ENCODE peak calls at places on chromosomes 6 and 20, in nine cellular contexts. M is fibroblast of lung; U is tibial nerve; F is K562; K is cardiac muscle cell; C is transverse colon; H is colonic mucosa; I is dorsolateral prefrontal cortex; B is CD8-positive, alpha-beta T cell. D is an unnamed sample.

GRCh38 chr6:2794171-2794730 is 29.1 kb downstream of the WRNIP1 start:
- DNase-seq in H (no peak), F (no peak), I (no peak), K (no peak), B (no peak), M (no peak), C (no peak), U (no peak), D (no peak)

GRCh38 chr6:66662196-66662595 is 955.2 kb upstream of the EYS start:
- DNase-seq in H (no peak), M (peak), I (no peak), U (no peak), K (peak), B (no peak), F (no peak), C (no peak), D (peak)

GRCh38 chr20:43438578-43439316 is 18.9 kb upstream of the SRSF6 start:
- DNase-seq in I (no peak), F (no peak), B (no peak), K (no peak), U (no peak), C (no peak), H (no peak), M (no peak), D (no peak)

GRCh38 chr6:43938178-43939101 is 168.4 kb downstream of the VEGFA start:
- DNase-seq in K (no peak), B (no peak), M (no peak), F (no peak), C (no peak), I (no peak), H (no peak), U (no peak), D (no peak)

GRCh38 chr20:48791014-48791413 is 36.8 kb downstream of the PREX1 start:
- DNase-seq in C (no peak), U (no peak), H (no peak), K (peak), F (no peak), B (no peak), M (peak), I (no peak), D (no peak)

GRCh38 chr20:64232794-64233193 is 22.8 kb upstream of the PCMTD2 start:
- DNase-seq in I (peak), H (no peak), C (no peak), U (no peak), K (no peak), B (no peak), M (no peak), F (no peak), D (peak)

GRCh38 chr6:79421001-79421411 is 116.2 kb downstream of the LCA5 start:
- DNase-seq in U (no peak), C (no peak), M (peak), I (no peak), H (no peak), F (no peak), B (no peak), K (peak), D (no peak)

GRCh38 chr20:50207026-50207425 is 16.4 kb downstream of the CEBPB start:
- DNase-seq in H (no peak), K (no peak), B (no peak), C (no peak), U (no peak), I (no peak), F (no peak), M (no peak), D (no peak)

GRCh38 chr6:146582857-146583256 is 15.9 kb upstream of the ADGB start:
- DNase-seq in H (peak), M (peak), C (peak), F (no peak), K (peak), B (no peak), I (peak), U (peak), D (no peak)

GRCh38 chr20:31562241-31562640 is 42.8 kb upstream of the ID1 start:
- DNase-seq in I (no peak), U (no peak), H (no peak), F (no peak), M (no peak), K (no peak), B (no peak), C (no peak), D (no peak)

GRCh38 chr20:63974402-63975200 is 4.8 kb downstream of the SAMD10 start:
- DNase-seq in F (no peak), C (no peak), K (no peak), H (no peak), I (no peak), M (peak), B (no peak), U (no peak), D (no peak)

GRCh38 chr6:159441704-159441981 is 251.4 kb downstream of the SOD2 start:
- DNase-seq in B (no peak), F (no peak), M (no peak), U (no peak), K (no peak), C (no peak), I (no peak), H (no peak), D (no peak)

GRCh38 chr6:47086051-47086770 is 44.1 kb upstream of the ADGRF1 start:
- DNase-seq in C (no peak), U (no peak), F (no peak), K (no peak), B (no peak), H (no peak), I (no peak), M (no peak), D (no peak)

GRCh38 chr6:155346957-155347356 is 32.7 kb upstream of the TFB1M start:
- DNase-seq in C (no peak), U (no peak), K (no peak), B (no peak), I (no peak), M (no peak), H (no peak), F (no peak), D (no peak)

GRCh38 chr6:111835807-111836206 is 37.4 kb downstream of the FYN start:
- DNase-seq in H (no peak), C (no peak), I (no peak), K (no peak), M (no peak), F (no peak), U (no peak), B (no peak), D (no peak)

GRCh38 chr6:109512271-109512817 is 29.3 kb upstream of the ZBTB24 start:
- DNase-seq in M (no peak), H (no peak), I (no peak), B (no peak), K (peak), U (no peak), C (no peak), F (no peak), D (no peak)

GRCh38 chr6:132607544-132608233 is 16.4 kb downstream of the TAAR2 start:
- DNase-seq in H (no peak), I (no peak), B (no peak), C (no peak), F (no peak), U (no peak), K (no peak), M (no peak), D (no peak)

GRCh38 chr6:150418825-150419594 is 50.2 kb downstream of the IYD start:
- DNase-seq in B (peak), C (peak), H (peak), U (peak), K (peak), M (peak), F (peak), I (peak), D (peak)

GRCh38 chr6:127606131-127606562 is 29.2 kb downstream of the C6orf58 start:
- DNase-seq in M (peak), C (no peak), U (no peak), I (no peak), K (peak), B (no peak), F (no peak), H (no peak), D (peak)

GRCh38 chr6:159789377-159790148 is at the start of gene TCP1:
- DNase-seq in I (peak), F (peak), K (peak), C (peak), M (peak), H (peak), U (peak), B (peak), D (peak)

GRCh38 chr6:42551202-42551601 is 12.6 kb upstream of the UBR2 start:
- DNase-seq in C (no peak), B (no peak), I (no peak), F (no peak), U (no peak), K (peak), H (no peak), M (peak), D (no peak)

GRCh38 chr6:15501806-15502450 is 160.9 kb downstream of the DTNBP1 start:
- DNase-seq in K (peak), C (peak), H (no peak), F (no peak), I (peak), M (peak), U (no peak), B (no peak), D (no peak)

GRCh38 chr6:106804238-106805016 is 170.1 kb downstream of the CD24 start:
- DNase-seq in M (no peak), B (no peak), I (no peak), F (no peak), K (no peak), H (no peak), U (no peak), C (no peak), D (no peak)

GRCh38 chr6:21594427-21595264 is 1.1 kb downstream of the SOX4 start:
- DNase-seq in H (peak), B (no peak), C (peak), U (peak), M (peak), K (peak), F (no peak), I (peak), D (no peak)

GRCh38 chr6:12324741-12325140 is 34.6 kb downstream of the EDN1 start:
- DNase-seq in I (no peak), C (no peak), K (no peak), F (no peak), H (no peak), B (no peak), U (no peak), M (no peak), D (peak)

GRCh38 chr20:32285621-32286334 is 8.3 kb downstream of the KIF3B start:
- DNase-seq in C (peak), K (no peak), M (peak), U (no peak), H (peak), B (peak), F (peak), I (no peak), D (peak)

GRCh38 chr6:37552267-37552666 is 52.6 kb upstream of the CCDC167 start:
- DNase-seq in I (no peak), H (no peak), B (no peak), C (no peak), M (no peak), U (no peak), K (no peak), F (no peak), D (no peak)

GRCh38 chr6:43355862-43356590 is 13.4 kb downstream of the ZNF318 start:
- DNase-seq in F (peak), H (no peak), C (peak), U (no peak), I (no peak), K (peak), M (peak), B (no peak), D (no peak)

GRCh38 chr6:160007118-160007517 is 38.2 kb downstream of the IGF2R start:
- DNase-seq in H (no peak), F (no peak), U (no peak), B (no peak), K (no peak), I (no peak), M (no peak), C (no peak), D (no peak)

GRCh38 chr20:14553774-14554524 is 216.5 kb upstream of the FLRT3 start:
- DNase-seq in K (peak), M (peak), I (no peak), C (no peak), B (no peak), F (no peak), H (no peak), U (no peak), D (no peak)

GRCh38 chr20:36084897-36085617 is 69.5 kb upstream of the EPB41L1 start:
- DNase-seq in B (no peak), C (no peak), F (peak), H (no peak), K (peak), I (no peak), U (no peak), M (peak), D (no peak)

GRCh38 chr6:170074907-170075306 is 216.0 kb downstream of the DLL1 start:
- DNase-seq in C (peak), U (no peak), K (no peak), M (no peak), F (no peak), B (no peak), H (no peak), I (peak), D (no peak)

GRCh38 chr6:142796024-142796423 is 149.0 kb downstream of the HIVEP2 start:
- DNase-seq in M (no peak), H (no peak), B (no peak), U (no peak), F (no peak), I (no peak), K (no peak), C (no peak), D (no peak)

GRCh38 chr20:9220874-9221547 is 152.1 kb downstream of the PLCB4 start:
- DNase-seq in M (peak), K (peak), I (no peak), C (no peak), U (no peak), F (no peak), H (no peak), B (no peak), D (no peak)

GRCh38 chr20:42430059-42430458 is 759.6 kb downstream of the PTPRT start:
- DNase-seq in K (peak), H (no peak), C (no peak), U (no peak), I (no peak), B (no peak), M (no peak), F (no peak), D (no peak)

GRCh38 chr6:49541210-49541724 is 9.2 kb upstream of the C6orf141 start:
- DNase-seq in M (peak), K (peak), I (no peak), H (no peak), F (peak), B (no peak), C (no peak), U (no peak), D (no peak)

GRCh38 chr6:134195164-134195906 is 122.6 kb downstream of the SGK1 start:
- DNase-seq in M (peak), K (peak), U (no peak), B (no peak), C (no peak), H (no peak), F (peak), I (no peak), D (no peak)

GRCh38 chr6:31658158-31658688 is 2.4 kb downstream of the C6orf47 start:
- DNase-seq in K (no peak), C (no peak), F (no peak), U (no peak), I (no peak), M (no peak), H (no peak), B (no peak), D (no peak)

GRCh38 chr6:41786451-41787218 is 859 bp upstream of the TOMM6 start:
- DNase-seq in M (peak), U (peak), H (peak), K (peak), F (peak), C (peak), B (peak), I (peak), D (peak)

DNA sequence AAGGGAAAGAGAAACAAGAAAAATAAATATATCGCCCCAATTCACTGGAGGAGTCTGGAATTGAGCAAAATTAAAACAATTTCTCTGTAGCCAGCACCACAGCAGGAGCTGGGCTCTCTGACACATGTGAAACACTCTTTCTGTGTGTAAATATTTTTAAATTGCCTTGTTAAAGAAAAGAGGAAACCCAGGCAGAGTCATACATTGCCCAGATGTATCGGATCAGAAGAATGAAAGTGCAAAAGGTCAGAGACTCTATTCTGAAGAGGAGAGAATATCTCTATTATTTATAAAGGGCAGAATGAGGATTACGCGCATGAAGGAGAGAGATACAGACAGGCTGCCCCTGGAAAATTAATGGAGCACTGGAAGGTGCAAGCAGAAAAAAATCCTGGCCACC is 127.0 kb upstream of the MAN1A1 start:
- DNase-seq in B (no peak), U (no peak), K (no peak), M (peak), F (no peak), I (no peak), H (no peak), C (no peak), D (no peak)
- H3K4me3 ChIP-seq in B (no peak), U (no peak), K (no peak), M (no peak), F (no peak), I (no peak), H (no peak), C (no peak), D (no peak)

DNA sequence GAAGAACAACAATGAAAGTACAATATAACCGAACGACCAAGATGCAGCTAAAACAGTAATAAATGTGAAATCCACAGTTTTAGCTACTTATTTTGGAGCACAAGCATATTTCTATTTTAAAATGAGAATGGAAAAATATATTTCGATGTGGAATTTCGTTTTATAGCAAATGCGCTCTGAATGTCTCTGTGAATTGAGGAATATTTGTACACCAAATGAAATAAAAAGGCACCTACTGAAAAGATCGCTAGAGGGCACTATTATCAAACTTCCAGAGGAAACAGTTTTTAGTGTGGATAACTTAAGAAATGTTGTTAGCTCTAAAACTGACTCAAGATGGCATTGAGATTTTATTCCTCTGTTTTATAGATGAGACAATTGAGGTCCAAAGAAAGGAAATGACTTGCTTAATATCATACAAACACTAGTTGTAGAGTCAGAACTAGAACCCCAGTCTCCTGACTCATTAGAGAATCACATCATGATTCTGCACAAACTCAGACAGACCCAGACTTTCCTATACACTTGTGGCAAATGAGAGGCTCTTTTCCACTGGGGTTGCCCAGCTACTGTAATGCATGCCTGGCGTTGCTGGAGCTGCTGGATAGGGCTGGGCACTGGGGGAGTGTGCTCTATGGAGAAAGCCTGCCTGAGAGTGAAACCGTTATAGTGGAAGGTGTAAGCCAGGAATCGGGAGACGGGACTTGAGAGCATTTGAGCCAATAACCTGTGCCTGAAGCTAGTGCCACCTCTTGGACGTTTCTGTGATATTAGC is 51.9 kb downstream of the GCLC start:
- DNase-seq in H (no peak), B (no peak), F (peak), I (no peak), U (no peak), K (peak), M (peak), C (no peak), D (peak)
- H3K4me3 ChIP-seq in H (no peak), B (no peak), F (no peak), I (no peak), U (no peak), K (no peak), M (peak), C (no peak), D (no peak)

GRCh38 chr6:157069585-157069984 is 253.7 kb downstream of the TMEM242 start:
- DNase-seq in F (no peak), M (no peak), U (no peak), K (no peak), I (no peak), B (no peak), H (no peak), C (no peak), D (no peak)
- H3K4me3 ChIP-seq in F (no peak), M (no peak), U (no peak), K (no peak), I (no peak), B (no peak), H (no peak), C (no peak), D (no peak)

DNA sequence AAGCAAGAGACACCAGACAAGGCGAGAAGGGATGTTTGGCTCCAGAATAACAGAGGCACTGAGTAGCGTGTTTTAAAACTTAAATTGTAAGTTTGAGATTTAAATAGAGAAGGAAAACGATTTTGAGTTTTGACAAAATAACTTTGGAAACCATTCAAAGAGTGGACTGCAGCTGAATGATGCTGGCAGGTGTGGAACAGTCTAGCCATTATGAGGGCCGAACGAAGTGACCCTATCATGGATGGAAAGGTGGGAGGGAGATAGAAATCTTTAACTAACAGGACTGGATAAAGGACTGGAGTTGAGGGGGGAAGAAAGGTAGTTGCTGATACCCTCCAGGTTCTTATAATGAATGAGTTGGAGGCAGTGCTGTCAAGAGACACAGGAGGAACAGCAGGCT is 248.4 kb downstream of the PACRG start:
- DNase-seq in B (no peak), K (no peak), M (no peak), C (no peak), U (no peak), I (no peak), F (no peak), H (no peak), D (no peak)
- H3K4me3 ChIP-seq in B (no peak), K (no peak), M (no peak), C (no peak), U (no peak), I (no peak), F (no peak), H (no peak), D (no peak)

DNA sequence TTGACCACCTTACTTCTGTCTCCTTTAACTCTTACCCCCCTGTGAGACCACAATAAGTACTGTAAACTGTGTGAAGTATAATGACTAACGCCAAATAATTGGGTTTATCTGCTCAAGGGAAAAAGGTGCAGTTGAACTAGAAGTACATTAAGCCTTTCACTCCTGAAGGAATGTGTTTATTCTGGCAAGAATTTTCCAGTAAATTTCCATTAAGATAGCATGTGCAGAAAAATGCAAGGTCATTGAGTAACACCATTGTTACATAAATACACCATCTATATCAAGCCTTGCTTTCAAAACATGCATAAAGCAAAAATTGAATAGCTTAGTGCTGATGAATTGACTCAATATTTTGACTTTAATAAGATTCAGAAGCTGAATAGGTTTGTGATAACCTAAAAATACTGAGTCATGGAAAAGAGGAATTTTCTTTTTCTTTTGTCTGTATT is 65.4 kb downstream of the ARHGAP18 start:
- DNase-seq in C (no peak), U (no peak), M (peak), I (no peak), B (no peak), K (peak), H (no peak), F (no peak), D (no peak)
- H3K4me3 ChIP-seq in C (no peak), U (no peak), M (no peak), I (no peak), B (no peak), K (no peak), H (no peak), F (no peak), D (no peak)

GRCh38 chr6:84081222-84081621 is 47.6 kb downstream of the MRAP2 start:
- DNase-seq in M (no peak), K (no peak), F (no peak), C (no peak), H (no peak), B (no peak), U (no peak), I (no peak), D (no peak)

GRCh38 chr6:84078335-84078734 is 44.8 kb downstream of the MRAP2 start:
- DNase-seq in K (no peak), M (no peak), F (no peak), I (no peak), C (no peak), B (no peak), H (no peak), U (no peak), D (no peak)

GRCh38 chr6:84086545-84087429 is 53.2 kb downstream of the MRAP2 start:
- DNase-seq in H (no peak), B (no peak), K (no peak), M (no peak), F (peak), C (no peak), I (no peak), U (no peak), D (no peak)

GRCh38 chr6:84077645-84078044 is 44.1 kb downstream of the MRAP2 start:
- DNase-seq in C (no peak), B (no peak), M (no peak), I (no peak), F (no peak), U (no peak), K (no peak), H (no peak), D (no peak)

GRCh38 chr6:84082693-84083265 is 49.2 kb downstream of the MRAP2 start:
- DNase-seq in U (no peak), M (peak), H (no peak), C (no peak), I (no peak), F (no peak), B (no peak), K (peak), D (no peak)
- H3K4me3 ChIP-seq in U (no peak), M (no peak), H (no peak), C (no peak), I (no peak), F (no peak), B (no peak), K (no peak), D (no peak)

D was measured in Jurkat, Clone E6-1.